ENCODE peak calls at places on chromosomes 11 and 22, in four cellular contexts. Q is IMR-90, L is mesendoderm, W is H1. P is an unnamed sample.

GRCh38 chr11:111322534-111322933 is 24.2 kb downstream of the POU2AF3 start:
- DNase-seq in Q (no peak), L (no peak), W (no peak), P (no peak)

GRCh38 chr22:43060213-43060612 is 29.0 kb downstream of the TTLL1 start:
- DNase-seq in Q (no peak), L (peak), W (peak), P (peak)

GRCh38 chr11:85821636-85822035 is 10.7 kb upstream of the SYTL2 start:
- DNase-seq in Q (peak), L (no peak), W (no peak), P (no peak)

GRCh38 chr11:19193916-19194315 is 7.9 kb downstream of the CSRP3 start:
- DNase-seq in Q (no peak), L (no peak), W (no peak), P (no peak)

GRCh38 chr11:74084796-74085541 is 76.1 kb upstream of the UCP3 start:
- DNase-seq in Q (peak), L (no peak), W (no peak), P (no peak)

GRCh38 chr22:33656808-33657628 is 263.3 kb downstream of the LARGE1 start:
- DNase-seq in Q (no peak), L (peak), W (no peak), P (no peak)

GRCh38 chr11:29657709-29658108 is 359.1 kb downstream of the KCNA4 start:
- DNase-seq in Q (no peak), L (no peak), W (no peak), P (no peak)

GRCh38 chr11:315051-315481 is 1.2 kb downstream of the IFITM1 start:
- DNase-seq in Q (no peak), L (no peak), W (no peak), P (no peak)

GRCh38 chr11:75325713-75326438 is 25.6 kb downstream of the ARRB1 start:
- DNase-seq in Q (peak), L (peak), W (no peak), P (no peak)

GRCh38 chr22:25172153-25172552 is 27.5 kb upstream of the CRYBB3 start:
- DNase-seq in Q (no peak), L (peak), W (no peak), P (no peak)

GRCh38 chr22:33240901-33241300 is 182.7 kb upstream of the SYN3 start:
- DNase-seq in Q (no peak), L (no peak), W (no peak), P (no peak)

GRCh38 chr11:20097319-20098221 is 62.7 kb downstream of the DBX1 start:
- DNase-seq in Q (peak), L (no peak), W (no peak), P (no peak)

GRCh38 chr22:17444204-17444504 is 74.9 kb downstream of the CECR2 start:
- DNase-seq in Q (no peak), L (no peak), W (no peak), P (no peak)

GRCh38 chr22:43620197-43620596 is 191.9 kb downstream of the EFCAB6 start:
- DNase-seq in Q (no peak), L (no peak), W (no peak), P (no peak)

GRCh38 chr22:17501679-17502285 is 61.5 kb upstream of the SLC25A18 start:
- DNase-seq in Q (peak), L (peak), W (no peak), P (no peak)

GRCh38 chr11:46551261-46551660 is 42.6 kb downstream of the AMBRA1 start:
- DNase-seq in Q (no peak), L (no peak), W (no peak), P (no peak)

GRCh38 chr11:69203901-69204245 is 48.1 kb downstream of the SMIM38 start:
- DNase-seq in Q (no peak), L (no peak), W (no peak), P (no peak)

GRCh38 chr11:61800331-61801281 is 7.9 kb downstream of the FEN1 start:
- DNase-seq in Q (peak), L (no peak), W (no peak), P (no peak)

GRCh38 chr11:1946812-1947480 is at the start of gene MRPL23:
- DNase-seq in Q (no peak), L (no peak), W (no peak), P (no peak)

GRCh38 chr22:42375982-42376381 is 56.2 kb downstream of the NFAM1 start:
- DNase-seq in Q (no peak), L (no peak), W (no peak), P (no peak)

GRCh38 chr22:44524806-44525205 is 26.8 kb upstream of the RTL6 start:
- DNase-seq in Q (no peak), L (no peak), W (no peak), P (peak)

GRCh38 chr22:23179381-23180294 is 671 bp upstream of the BCR start:
- DNase-seq in Q (no peak), L (peak), W (no peak), P (no peak)

GRCh38 chr11:94486068-94486467 is 7.6 kb downstream of the MRE11 start:
- DNase-seq in Q (no peak), L (no peak), W (no peak), P (no peak)

GRCh38 chr11:78156081-78156844 is 16.8 kb upstream of the ALG8 start:
- DNase-seq in Q (no peak), L (no peak), W (no peak), P (no peak)

GRCh38 chr11:5663511-5663910 is 21.4 kb downstream of the TRIM5 start:
- DNase-seq in Q (no peak), L (no peak), W (no peak), P (no peak)

GRCh38 chr11:45341379-45341778 is 55.2 kb upstream of the SYT13 start:
- DNase-seq in Q (no peak), L (peak), W (peak), P (peak)

GRCh38 chr11:92703431-92703830 is 266.0 kb upstream of the MTNR1B start:
- DNase-seq in Q (peak), L (no peak), W (no peak), P (no peak)

GRCh38 chr22:49914256-49914655 is 4.0 kb downstream of the ALG12 start:
- DNase-seq in Q (no peak), L (no peak), W (no peak), P (no peak)

GRCh38 chr11:115764172-115764571 is 260.0 kb upstream of the CADM1 start:
- DNase-seq in Q (no peak), L (no peak), W (no peak), P (no peak)

GRCh38 chr11:128720522-128720985 is 26.7 kb downstream of the FLI1 start:
- DNase-seq in Q (no peak), L (no peak), W (peak), P (peak)

GRCh38 chr11:68859123-68859522 is 17.4 kb upstream of the CPT1A start:
- DNase-seq in Q (no peak), L (no peak), W (no peak), P (no peak)

GRCh38 chr11:63829823-63830489 is 9.0 kb upstream of the MARK2 start:
- DNase-seq in Q (peak), L (peak), W (peak), P (peak)

GRCh38 chr11:2802389-2803185 is 83.0 kb downstream of the CDKN1C start:
- DNase-seq in Q (no peak), L (no peak), W (peak), P (peak)

GRCh38 chr11:117220999-117221774 is 10.7 kb downstream of the PCSK7 start:
- DNase-seq in Q (no peak), L (no peak), W (no peak), P (no peak)

GRCh38 chr11:75481602-75482309 is 44.0 kb downstream of the GDPD5 start:
- DNase-seq in Q (no peak), L (no peak), W (no peak), P (no peak)

GRCh38 chr11:134275534-134276395 is at the start of gene GLB1L3:
- DNase-seq in Q (no peak), L (peak), W (peak), P (peak)

GRCh38 chr22:30436196-30436595 is 10.6 kb downstream of the MTFP1 start:
- DNase-seq in Q (no peak), L (no peak), W (no peak), P (no peak)
- H3K9ac ChIP-seq in Q (no peak), L (no peak), W (no peak), P (no peak)

DNA sequence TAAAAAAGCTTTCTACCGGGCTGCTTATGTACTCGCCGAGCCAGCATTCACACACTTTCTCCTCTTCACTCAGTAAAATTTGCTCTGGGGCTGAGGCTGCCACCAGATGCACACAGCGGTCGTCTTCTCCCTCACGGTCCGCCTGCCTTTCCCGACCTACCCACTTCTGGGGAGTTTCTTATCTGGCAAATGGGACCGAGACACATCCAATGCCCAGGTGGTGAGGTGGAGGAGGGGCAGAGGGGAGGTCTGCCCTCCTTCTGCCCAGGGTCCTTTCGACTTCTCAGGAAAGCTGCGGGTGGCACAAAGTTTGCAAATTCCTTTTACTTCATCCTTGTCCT is 43.9 kb downstream of the GRIK4 start:
- DNase-seq in Q (no peak), L (no peak), W (no peak), P (no peak)
- H3K18ac ChIP-seq in Q (peak), L (no peak), W (peak), P (no peak)

GRCh38 chr11:123393312-123393927 is 36.6 kb upstream of the GRAMD1B start:
- DNase-seq in Q (no peak), L (peak), W (no peak), P (no peak)
- H3K56ac ChIP-seq in Q (no peak), L (no peak), W (no peak), P (no peak)

DNA sequence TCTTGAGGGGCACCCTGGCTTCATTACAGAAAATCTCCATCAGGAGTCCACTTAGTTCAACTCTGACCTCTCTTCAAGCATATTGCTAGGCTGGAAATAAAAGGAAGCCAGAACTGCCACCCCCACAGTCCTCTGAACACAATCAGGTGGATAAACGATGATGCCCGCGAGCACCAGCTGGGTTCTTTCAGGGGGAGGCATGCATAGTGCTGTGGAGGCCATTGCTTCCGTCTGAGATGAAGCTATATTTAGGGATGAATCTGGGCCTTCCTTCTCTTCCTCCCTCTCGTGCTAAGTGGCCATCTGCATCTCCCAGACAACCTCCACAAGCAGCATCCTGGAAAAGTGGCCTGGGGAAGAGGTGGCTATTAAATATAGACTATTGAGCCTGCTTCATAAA is 3.9 kb upstream of the MICAL2 start:
- DNase-seq in Q (no peak), L (no peak), W (no peak), P (no peak)
- H3K9ac ChIP-seq in Q (no peak), L (no peak), W (no peak), P (no peak)